ENCODE peak calls at places on chromosome 4, in five cellular contexts. One of them, this sample, is unnamed.

GRCh38 chr4:52196606-52197130 is 145.6 kb downstream of the SPATA18 start:
- DNase-seq in ovary: no peak
- DNase-seq in esophagus squamous epithelium: no peak
- DNase-seq in naive thymus-derived CD4-positive, alpha-beta T cell: no peak
- DNase-seq in fibroblast of lung: no peak
- DNase-seq in this sample: no peak

GRCh38 chr4:41256131-41256739 is 493 bp upstream of the UCHL1 start:
- DNase-seq in ovary: no peak
- DNase-seq in esophagus squamous epithelium: no peak
- DNase-seq in naive thymus-derived CD4-positive, alpha-beta T cell: no peak
- DNase-seq in fibroblast of lung: peak
- DNase-seq in this sample: no peak

GRCh38 chr4:165972747-165973146 is 99.7 kb downstream of the TLL1 start:
- DNase-seq in ovary: no peak
- DNase-seq in esophagus squamous epithelium: no peak
- DNase-seq in naive thymus-derived CD4-positive, alpha-beta T cell: no peak
- DNase-seq in fibroblast of lung: no peak
- DNase-seq in this sample: no peak

GRCh38 chr4:6529021-6529420 is 46.0 kb upstream of the MAN2B2 start:
- DNase-seq in ovary: no peak
- DNase-seq in esophagus squamous epithelium: no peak
- DNase-seq in naive thymus-derived CD4-positive, alpha-beta T cell: no peak
- DNase-seq in fibroblast of lung: no peak
- DNase-seq in this sample: no peak

GRCh38 chr4:67875011-67875410 is 8.8 kb downstream of the TMPRSS11D start:
- DNase-seq in ovary: no peak
- DNase-seq in esophagus squamous epithelium: no peak
- DNase-seq in naive thymus-derived CD4-positive, alpha-beta T cell: no peak
- DNase-seq in fibroblast of lung: no peak
- DNase-seq in this sample: no peak

GRCh38 chr4:24598025-24598424 is 13.7 kb upstream of the DHX15 start:
- DNase-seq in ovary: no peak
- DNase-seq in esophagus squamous epithelium: no peak
- DNase-seq in naive thymus-derived CD4-positive, alpha-beta T cell: no peak
- DNase-seq in fibroblast of lung: no peak
- DNase-seq in this sample: no peak

GRCh38 chr4:123896446-123897071 is 500.0 kb downstream of the SPRY1 start:
- DNase-seq in ovary: no peak
- DNase-seq in esophagus squamous epithelium: no peak
- DNase-seq in naive thymus-derived CD4-positive, alpha-beta T cell: no peak
- DNase-seq in fibroblast of lung: peak
- DNase-seq in this sample: no peak

GRCh38 chr4:163167333-163167626 is 590 bp upstream of the NAF1 start:
- DNase-seq in ovary: no peak
- DNase-seq in esophagus squamous epithelium: no peak
- DNase-seq in naive thymus-derived CD4-positive, alpha-beta T cell: no peak
- DNase-seq in fibroblast of lung: peak
- DNase-seq in this sample: no peak

GRCh38 chr4:5796976-5797375 is 86.0 kb downstream of the EVC start:
- DNase-seq in ovary: no peak
- DNase-seq in esophagus squamous epithelium: no peak
- DNase-seq in naive thymus-derived CD4-positive, alpha-beta T cell: no peak
- DNase-seq in fibroblast of lung: no peak
- DNase-seq in this sample: no peak

GRCh38 chr4:102103368-102103767 is 241.9 kb downstream of the SLC39A8 start:
- DNase-seq in ovary: no peak
- DNase-seq in esophagus squamous epithelium: no peak
- DNase-seq in naive thymus-derived CD4-positive, alpha-beta T cell: no peak
- DNase-seq in fibroblast of lung: no peak
- DNase-seq in this sample: no peak

GRCh38 chr4:91837608-91838029 is 466.1 kb upstream of the GRID2 start:
- DNase-seq in ovary: no peak
- DNase-seq in esophagus squamous epithelium: no peak
- DNase-seq in naive thymus-derived CD4-positive, alpha-beta T cell: no peak
- DNase-seq in fibroblast of lung: peak
- DNase-seq in this sample: no peak

GRCh38 chr4:106530816-106531215 is 162.2 kb upstream of the GIMD1 start:
- DNase-seq in ovary: no peak
- DNase-seq in esophagus squamous epithelium: no peak
- DNase-seq in naive thymus-derived CD4-positive, alpha-beta T cell: no peak
- DNase-seq in fibroblast of lung: peak
- DNase-seq in this sample: no peak

GRCh38 chr4:119189638-119190037 is 22.9 kb upstream of the USP53 start:
- DNase-seq in ovary: no peak
- DNase-seq in esophagus squamous epithelium: no peak
- DNase-seq in naive thymus-derived CD4-positive, alpha-beta T cell: no peak
- DNase-seq in fibroblast of lung: peak
- DNase-seq in this sample: no peak

GRCh38 chr4:74682567-74683359 is 111.6 kb downstream of the BTC start:
- DNase-seq in ovary: no peak
- DNase-seq in esophagus squamous epithelium: no peak
- DNase-seq in naive thymus-derived CD4-positive, alpha-beta T cell: no peak
- DNase-seq in fibroblast of lung: peak
- DNase-seq in this sample: peak

GRCh38 chr4:112125416-112125815 is 19.8 kb upstream of the FAM241A start:
- DNase-seq in ovary: no peak
- DNase-seq in esophagus squamous epithelium: no peak
- DNase-seq in naive thymus-derived CD4-positive, alpha-beta T cell: no peak
- DNase-seq in fibroblast of lung: no peak
- DNase-seq in this sample: no peak

GRCh38 chr4:150217192-150217591 is 138.9 kb downstream of the DCLK2 start:
- DNase-seq in ovary: no peak
- DNase-seq in esophagus squamous epithelium: no peak
- DNase-seq in naive thymus-derived CD4-positive, alpha-beta T cell: no peak
- DNase-seq in fibroblast of lung: peak
- DNase-seq in this sample: no peak

GRCh38 chr4:2797188-2797544 is 4.3 kb downstream of the SH3BP2 start:
- DNase-seq in ovary: peak
- DNase-seq in esophagus squamous epithelium: no peak
- DNase-seq in naive thymus-derived CD4-positive, alpha-beta T cell: no peak
- DNase-seq in fibroblast of lung: no peak
- DNase-seq in this sample: peak

GRCh38 chr4:40212674-40213504 is 16.1 kb downstream of the RHOH start:
- DNase-seq in ovary: no peak
- DNase-seq in esophagus squamous epithelium: no peak
- DNase-seq in naive thymus-derived CD4-positive, alpha-beta T cell: no peak
- DNase-seq in fibroblast of lung: peak
- DNase-seq in this sample: no peak

GRCh38 chr4:95478679-95479078 is 70.1 kb downstream of the UNC5C start:
- DNase-seq in ovary: no peak
- DNase-seq in esophagus squamous epithelium: no peak
- DNase-seq in naive thymus-derived CD4-positive, alpha-beta T cell: no peak
- DNase-seq in fibroblast of lung: no peak
- DNase-seq in this sample: no peak

GRCh38 chr4:186266699-186267467 is 894 bp downstream of the F11 start:
- DNase-seq in ovary: no peak
- DNase-seq in esophagus squamous epithelium: no peak
- DNase-seq in naive thymus-derived CD4-positive, alpha-beta T cell: no peak
- DNase-seq in fibroblast of lung: peak
- DNase-seq in this sample: peak

GRCh38 chr4:140673729-140674128 is 82.5 kb downstream of the TBC1D9 start:
- DNase-seq in ovary: no peak
- DNase-seq in esophagus squamous epithelium: no peak
- DNase-seq in naive thymus-derived CD4-positive, alpha-beta T cell: no peak
- DNase-seq in fibroblast of lung: peak
- DNase-seq in this sample: no peak

GRCh38 chr4:3413675-3414420 is 27.9 kb upstream of the HGFAC start:
- DNase-seq in ovary: no peak
- DNase-seq in esophagus squamous epithelium: no peak
- DNase-seq in naive thymus-derived CD4-positive, alpha-beta T cell: no peak
- DNase-seq in fibroblast of lung: no peak
- DNase-seq in this sample: peak

GRCh38 chr4:22385615-22386014 is 130.3 kb downstream of the ADGRA3 start:
- DNase-seq in ovary: no peak
- DNase-seq in esophagus squamous epithelium: no peak
- DNase-seq in naive thymus-derived CD4-positive, alpha-beta T cell: no peak
- DNase-seq in fibroblast of lung: peak
- DNase-seq in this sample: no peak

GRCh38 chr4:37320518-37321235 is 76.1 kb downstream of the NWD2 start:
- DNase-seq in ovary: no peak
- DNase-seq in esophagus squamous epithelium: no peak
- DNase-seq in naive thymus-derived CD4-positive, alpha-beta T cell: no peak
- DNase-seq in fibroblast of lung: no peak
- DNase-seq in this sample: no peak

GRCh38 chr4:121654738-121655137 is 42.0 kb downstream of the ANXA5 start:
- DNase-seq in ovary: no peak
- DNase-seq in esophagus squamous epithelium: no peak
- DNase-seq in naive thymus-derived CD4-positive, alpha-beta T cell: no peak
- DNase-seq in fibroblast of lung: no peak
- DNase-seq in this sample: no peak

GRCh38 chr4:155742310-155743015 is 16.4 kb upstream of the GUCY1B1 start:
- DNase-seq in ovary: no peak
- DNase-seq in esophagus squamous epithelium: no peak
- DNase-seq in naive thymus-derived CD4-positive, alpha-beta T cell: no peak
- DNase-seq in fibroblast of lung: no peak
- DNase-seq in this sample: no peak

GRCh38 chr4:81166431-81166830 is 48.6 kb downstream of the PRKG2 start:
- DNase-seq in ovary: no peak
- DNase-seq in esophagus squamous epithelium: no peak
- DNase-seq in naive thymus-derived CD4-positive, alpha-beta T cell: no peak
- DNase-seq in fibroblast of lung: peak
- DNase-seq in this sample: no peak
- H3K27ac ChIP-seq in ovary: no peak
- H3K27ac ChIP-seq in esophagus squamous epithelium: no peak
- H3K27ac ChIP-seq in naive thymus-derived CD4-positive, alpha-beta T cell: no peak
- H3K27ac ChIP-seq in fibroblast of lung: no peak
- H3K27ac ChIP-seq in this sample: no peak

GRCh38 chr4:138697771-138698170 is 317.8 kb upstream of the NOCT start:
- DNase-seq in ovary: no peak
- DNase-seq in esophagus squamous epithelium: no peak
- DNase-seq in naive thymus-derived CD4-positive, alpha-beta T cell: no peak
- DNase-seq in fibroblast of lung: peak
- DNase-seq in this sample: no peak

GRCh38 chr4:138702471-138702870 is 313.1 kb upstream of the NOCT start:
- DNase-seq in ovary: no peak
- DNase-seq in esophagus squamous epithelium: no peak
- DNase-seq in naive thymus-derived CD4-positive, alpha-beta T cell: no peak
- DNase-seq in fibroblast of lung: no peak
- DNase-seq in this sample: no peak

GRCh38 chr4:138696058-138696457 is 319.5 kb upstream of the NOCT start:
- DNase-seq in ovary: no peak
- DNase-seq in esophagus squamous epithelium: no peak
- DNase-seq in naive thymus-derived CD4-positive, alpha-beta T cell: no peak
- DNase-seq in fibroblast of lung: no peak
- DNase-seq in this sample: no peak

DNA sequence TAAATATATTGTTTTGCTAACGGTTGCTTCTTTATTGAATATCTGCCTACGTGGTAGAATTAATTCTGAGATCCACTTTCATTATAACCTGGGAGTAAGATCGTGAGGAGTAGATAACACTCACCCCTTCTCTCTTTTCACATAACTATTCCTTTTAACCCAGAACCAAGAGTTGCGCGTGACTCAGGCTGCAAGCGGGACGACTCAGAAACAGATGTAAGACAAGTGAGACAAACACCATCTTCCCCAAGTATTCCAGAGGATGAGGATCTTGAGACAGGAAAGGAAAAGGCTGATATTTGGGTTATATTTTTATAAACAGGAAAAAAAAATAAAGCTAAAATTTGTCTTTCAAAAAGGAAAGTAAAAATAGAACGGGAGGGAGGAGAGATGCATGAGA is 318.8 kb upstream of the NOCT start:
- DNase-seq in ovary: no peak
- DNase-seq in esophagus squamous epithelium: no peak
- DNase-seq in naive thymus-derived CD4-positive, alpha-beta T cell: no peak
- DNase-seq in fibroblast of lung: peak
- DNase-seq in this sample: no peak
- H3K4me3 ChIP-seq in ovary: no peak
- H3K4me3 ChIP-seq in esophagus squamous epithelium: no peak
- H3K4me3 ChIP-seq in naive thymus-derived CD4-positive, alpha-beta T cell: no peak
- H3K4me3 ChIP-seq in fibroblast of lung: peak
- H3K4me3 ChIP-seq in this sample: no peak

GRCh38 chr4:139643042-139643895 is 22.4 kb upstream of the MGST2 start:
- DNase-seq in ovary: no peak
- DNase-seq in esophagus squamous epithelium: no peak
- DNase-seq in naive thymus-derived CD4-positive, alpha-beta T cell: no peak
- DNase-seq in fibroblast of lung: no peak
- DNase-seq in this sample: no peak

GRCh38 chr4:139651282-139652194 is 14.1 kb upstream of the MGST2 start:
- DNase-seq in ovary: peak
- DNase-seq in esophagus squamous epithelium: no peak
- DNase-seq in naive thymus-derived CD4-positive, alpha-beta T cell: peak
- DNase-seq in fibroblast of lung: peak
- DNase-seq in this sample: peak

GRCh38 chr4:139645458-139645857 is 20.2 kb upstream of the MGST2 start:
- DNase-seq in ovary: no peak
- DNase-seq in esophagus squamous epithelium: no peak
- DNase-seq in naive thymus-derived CD4-positive, alpha-beta T cell: no peak
- DNase-seq in fibroblast of lung: no peak
- DNase-seq in this sample: no peak

GRCh38 chr4:139647184-139647583 is 18.4 kb upstream of the MGST2 start:
- DNase-seq in ovary: no peak
- DNase-seq in esophagus squamous epithelium: no peak
- DNase-seq in naive thymus-derived CD4-positive, alpha-beta T cell: no peak
- DNase-seq in fibroblast of lung: no peak
- DNase-seq in this sample: no peak

GRCh38 chr4:139647952-139648351 is 17.7 kb upstream of the MGST2 start:
- DNase-seq in ovary: no peak
- DNase-seq in esophagus squamous epithelium: no peak
- DNase-seq in naive thymus-derived CD4-positive, alpha-beta T cell: no peak
- DNase-seq in fibroblast of lung: no peak
- DNase-seq in this sample: no peak
- H3K27ac ChIP-seq in ovary: no peak
- H3K27ac ChIP-seq in esophagus squamous epithelium: peak
- H3K27ac ChIP-seq in naive thymus-derived CD4-positive, alpha-beta T cell: no peak
- H3K27ac ChIP-seq in fibroblast of lung: no peak
- H3K27ac ChIP-seq in this sample: no peak

DNA sequence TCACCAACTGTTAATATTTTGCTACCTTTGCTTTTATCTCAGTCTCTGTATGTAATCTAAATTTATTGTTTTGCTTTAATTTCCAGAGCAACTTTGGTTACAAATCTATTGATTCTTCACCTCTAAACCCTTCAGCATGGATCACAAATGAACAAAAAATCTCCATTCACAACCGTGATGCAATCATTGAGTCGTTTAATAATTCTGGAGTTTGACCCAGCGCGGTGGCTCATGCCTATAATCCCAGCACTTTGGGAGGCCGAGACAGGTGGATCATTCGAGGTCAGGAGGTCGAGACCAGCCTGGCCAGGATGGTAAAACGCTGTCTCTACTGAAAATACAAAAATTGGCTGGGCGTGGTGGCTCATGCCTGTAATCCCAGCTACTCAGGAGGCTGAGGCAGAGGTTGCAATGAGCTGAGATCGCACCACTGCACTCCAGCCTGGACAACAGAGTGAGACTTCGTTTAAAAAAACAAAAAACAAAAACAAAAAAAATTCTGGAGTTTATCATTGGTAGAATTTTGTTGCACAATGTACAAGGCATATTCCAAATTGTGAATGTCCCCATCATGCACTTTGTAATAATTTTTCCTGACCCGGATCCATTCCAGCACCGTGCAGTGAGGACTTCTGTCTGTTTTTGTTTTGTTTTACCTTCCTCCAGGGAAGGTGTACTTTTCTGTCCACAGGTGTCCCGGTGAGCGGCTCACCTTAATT is 2.3 kb upstream of the IDUA start:
- DNase-seq in ovary: no peak
- DNase-seq in esophagus squamous epithelium: no peak
- DNase-seq in naive thymus-derived CD4-positive, alpha-beta T cell: no peak
- DNase-seq in fibroblast of lung: no peak
- DNase-seq in this sample: peak
- H3K4me3 ChIP-seq in ovary: no peak
- H3K4me3 ChIP-seq in esophagus squamous epithelium: peak
- H3K4me3 ChIP-seq in naive thymus-derived CD4-positive, alpha-beta T cell: peak
- H3K4me3 ChIP-seq in fibroblast of lung: peak
- H3K4me3 ChIP-seq in this sample: peak